ENCODE peak calls at places on chromosomes 12 and 14, in nine cellular contexts. M is lower lobe of right lung; B is central memory CD4-positive, alpha-beta T cell; Q is neural crest cell; F is progenitor cell of endocrine pancreas; S is NCI-H1092 treated with DMSO at 0.1 percent for 48 hours; T is AML-193; R is activated T-helper 9 cell treated with anti-CD3 and anti-CD28 coated beads, Interleukin-2, amount 50 U/mL, for 16 hours; O is hepatocyte. W is an unnamed sample.

GRCh38 chr12:57104292-57104910 is 6.8 kb downstream of the STAT6 start:
- DNase-seq in M (no peak), B (no peak), Q (no peak), F (no peak), S (no peak), T (no peak), R (no peak), O (no peak), W (no peak)

GRCh38 chr12:120197542-120197887 is 3.0 kb upstream of the GCN1 start:
- DNase-seq in M (no peak), B (no peak), Q (no peak), F (no peak), S (no peak), T (no peak), R (no peak), O (no peak), W (no peak)

GRCh38 chr14:100850841-100851585 is 25.1 kb downstream of the MEG3 start:
- DNase-seq in M (peak), B (peak), Q (peak), F (no peak), S (peak), T (peak), R (peak), O (peak), W (peak)

GRCh38 chr14:55430024-55430690 is 10.3 kb downstream of the TBPL2 start:
- DNase-seq in M (no peak), B (peak), Q (no peak), F (no peak), S (peak), T (peak), R (no peak), O (peak), W (peak)

GRCh38 chr12:63845726-63846125 is 1.2 kb downstream of the SRGAP1 start:
- DNase-seq in M (no peak), B (no peak), Q (no peak), F (no peak), S (peak), T (no peak), R (no peak), O (peak), W (no peak)

GRCh38 chr12:116135209-116135930 is 142.1 kb downstream of the MED13L start:
- DNase-seq in M (no peak), B (no peak), Q (no peak), F (no peak), S (peak), T (no peak), R (no peak), O (no peak), W (no peak)

GRCh38 chr12:45572114-45572513 is 157.4 kb upstream of the ARID2 start:
- DNase-seq in M (no peak), B (no peak), Q (no peak), F (no peak), S (no peak), T (no peak), R (no peak), O (no peak), W (peak)

GRCh38 chr12:32589165-32589891 is 89.8 kb upstream of the DNM1L start:
- DNase-seq in M (no peak), B (no peak), Q (no peak), F (no peak), S (no peak), T (peak), R (no peak), O (no peak), W (no peak)

GRCh38 chr12:55831407-55831880 is 2.1 kb upstream of the DNAJC14 start:
- DNase-seq in M (no peak), B (no peak), Q (no peak), F (no peak), S (no peak), T (no peak), R (no peak), O (no peak), W (no peak)

GRCh38 chr12:53219116-53219955 is 12.3 kb upstream of the ITGB7 start:
- DNase-seq in M (peak), B (peak), Q (no peak), F (no peak), S (no peak), T (no peak), R (peak), O (peak), W (no peak)

GRCh38 chr14:57136669-57137068 is 132.0 kb downstream of the EXOC5 start:
- DNase-seq in M (no peak), B (no peak), Q (no peak), F (no peak), S (peak), T (no peak), R (no peak), O (no peak), W (no peak)

GRCh38 chr12:34384693-34385092 is 362.4 kb downstream of the ALG10 start:
- DNase-seq in M (no peak), B (no peak), Q (no peak), F (no peak), S (no peak), T (no peak), R (no peak), O (no peak), W (no peak)